ENCODE peak calls at places on chromosomes 4 and X, in ten cellular contexts. T is DND-41, L is foreskin fibroblast, A is mucosa of descending colon, K is cardiac fibroblast, U is A549, S is OCI-LY7, N is IMR-90, W is endodermal cell, Z is PC-3. X is an unnamed sample.

GRCh38 chrX:57137481-57137880 is 284 bp upstream of the SPIN2A start:
- DNase-seq in T (no peak), L (peak), A (no peak), K (peak), U (no peak), S (no peak), N (no peak), W (no peak), Z (no peak), X (no peak)

GRCh38 chr4:148845609-148846008 is 403.4 kb upstream of the NR3C2 start:
- DNase-seq in T (no peak), L (no peak), A (no peak), K (no peak), U (no peak), S (no peak), N (no peak), W (no peak), Z (no peak), X (no peak)

GRCh38 chrX:133677123-133678063 is 262.1 kb upstream of the GPC4 start:
- DNase-seq in T (no peak), L (no peak), A (no peak), K (no peak), U (no peak), S (no peak), N (no peak), W (no peak), Z (no peak), X (no peak)

GRCh38 chr4:107050525-107051135 is 14.5 kb upstream of the DKK2 start:
- DNase-seq in T (no peak), L (no peak), A (no peak), K (peak), U (peak), S (peak), N (peak), W (no peak), Z (peak), X (no peak)

GRCh38 chr4:123398803-123399637 is 2.4 kb downstream of the SPRY1 start:
- DNase-seq in T (peak), L (peak), A (peak), K (peak), U (peak), S (peak), N (peak), W (peak), Z (peak), X (no peak)

GRCh38 chrX:133776072-133776471 is 209.3 kb downstream of the GPC3 start:
- DNase-seq in T (peak), L (no peak), A (peak), K (no peak), U (peak), S (no peak), N (no peak), W (peak), Z (peak), X (no peak)

GRCh38 chr4:7259039-7259438 is 66.7 kb downstream of the SORCS2 start:
- DNase-seq in T (no peak), L (no peak), A (no peak), K (no peak), U (no peak), S (no peak), N (no peak), W (no peak), Z (no peak), X (no peak)

GRCh38 chr4:47154816-47155370 is 123.5 kb downstream of the GABRB1 start:
- DNase-seq in T (no peak), L (no peak), A (no peak), K (no peak), U (no peak), S (no peak), N (peak), W (peak), Z (no peak), X (no peak)

GRCh38 chr4:123361195-123361861 is 35.3 kb upstream of the SPRY1 start:
- DNase-seq in T (no peak), L (peak), A (no peak), K (peak), U (peak), S (no peak), N (peak), W (no peak), Z (peak), X (peak)

GRCh38 chr4:124684301-124684700 is 28.2 kb downstream of the ANKRD50 start:
- DNase-seq in T (no peak), L (no peak), A (no peak), K (no peak), U (no peak), S (no peak), N (peak), W (no peak), Z (peak), X (no peak)

DNA sequence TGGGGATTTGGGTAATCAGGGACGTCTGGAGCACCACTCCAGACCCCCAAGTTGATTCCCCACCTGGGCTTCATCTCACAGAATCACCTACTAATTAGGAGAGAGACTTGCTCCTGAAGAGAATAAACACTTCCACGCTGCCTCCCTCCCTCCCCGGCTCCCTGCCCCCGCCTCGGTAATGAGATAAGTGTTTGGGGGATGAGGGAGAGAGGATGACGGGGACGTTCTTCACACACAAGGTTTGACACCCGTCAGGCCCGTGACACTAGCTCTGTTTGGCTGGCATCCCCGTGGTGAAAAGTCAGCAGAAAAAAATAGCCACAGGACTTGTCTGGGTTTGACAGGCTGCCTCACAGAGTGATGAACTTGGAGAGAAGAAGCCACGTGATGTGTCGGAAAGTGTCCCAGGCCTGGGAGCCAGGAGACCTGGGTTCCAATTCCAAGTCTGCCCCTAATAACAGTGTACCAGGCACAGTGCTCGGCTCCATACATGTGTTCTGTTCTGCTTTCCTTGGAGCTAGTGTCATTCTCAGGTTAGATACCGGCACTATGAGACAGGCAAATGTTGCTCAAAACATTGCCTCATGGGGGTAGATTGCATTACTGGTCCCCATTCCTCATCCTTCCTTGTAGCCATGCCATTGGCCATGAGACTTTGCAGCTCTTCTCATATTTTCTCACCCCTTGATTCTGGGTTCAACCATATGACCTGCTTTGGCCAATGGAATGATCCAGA is 578.0 kb downstream of the BCOR start:
- DNase-seq in T (no peak), L (no peak), A (no peak), K (no peak), U (no peak), S (no peak), N (no peak), W (peak), Z (no peak), X (no peak)
- H3K4me3 ChIP-seq in T (no peak), L (no peak), A (no peak), K (no peak), U (no peak), S (no peak), N (no peak), W (no peak), Z (no peak), X (no peak)

GRCh38 chr4:57231781-57232180 is 121.6 kb upstream of the IGFBP7 start:
- DNase-seq in T (no peak), L (no peak), A (no peak), K (peak), U (no peak), S (no peak), N (no peak), W (no peak), Z (peak), X (no peak)

GRCh38 chr4:57234252-57234775 is 124.1 kb upstream of the IGFBP7 start:
- DNase-seq in T (no peak), L (no peak), A (no peak), K (no peak), U (no peak), S (no peak), N (no peak), W (no peak), Z (no peak), X (no peak)

GRCh38 chr4:57233391-57233790 is 123.2 kb upstream of the IGFBP7 start:
- DNase-seq in T (no peak), L (peak), A (no peak), K (peak), U (peak), S (no peak), N (peak), W (no peak), Z (peak), X (peak)
- H3K4me3 ChIP-seq in T (no peak), L (no peak), A (no peak), K (no peak), U (no peak), S (no peak), N (no peak), W (no peak), Z (peak), X (no peak)

GRCh38 chr4:80286451-80286850 is 20.0 kb downstream of the FGF5 start:
- DNase-seq in T (no peak), L (no peak), A (no peak), K (no peak), U (no peak), S (no peak), N (no peak), W (no peak), Z (no peak), X (no peak)
- H3K4me3 ChIP-seq in T (no peak), L (no peak), A (no peak), K (peak), U (no peak), S (no peak), N (no peak), W (no peak), Z (no peak), X (no peak)

GRCh38 chrX:109536439-109537323 is at the start of gene NXT2:
- DNase-seq in T (peak), L (peak), A (peak), K (peak), U (peak), S (peak), N (peak), W (peak), Z (peak), X (peak)

GRCh38 chrX:109537324-109537665 is 651 bp downstream of the NXT2 start:
- DNase-seq in T (no peak), L (peak), A (no peak), K (peak), U (peak), S (no peak), N (peak), W (no peak), Z (peak), X (peak)

GRCh38 chrX:109534933-109535332 is 1.7 kb upstream of the NXT2 start:
- DNase-seq in T (no peak), L (no peak), A (no peak), K (no peak), U (no peak), S (no peak), N (no peak), W (no peak), Z (no peak), X (no peak)

GRCh38 chrX:109533631-109534030 is 3.0 kb upstream of the NXT2 start:
- DNase-seq in T (no peak), L (peak), A (no peak), K (peak), U (no peak), S (peak), N (peak), W (no peak), Z (peak), X (no peak)

DNA sequence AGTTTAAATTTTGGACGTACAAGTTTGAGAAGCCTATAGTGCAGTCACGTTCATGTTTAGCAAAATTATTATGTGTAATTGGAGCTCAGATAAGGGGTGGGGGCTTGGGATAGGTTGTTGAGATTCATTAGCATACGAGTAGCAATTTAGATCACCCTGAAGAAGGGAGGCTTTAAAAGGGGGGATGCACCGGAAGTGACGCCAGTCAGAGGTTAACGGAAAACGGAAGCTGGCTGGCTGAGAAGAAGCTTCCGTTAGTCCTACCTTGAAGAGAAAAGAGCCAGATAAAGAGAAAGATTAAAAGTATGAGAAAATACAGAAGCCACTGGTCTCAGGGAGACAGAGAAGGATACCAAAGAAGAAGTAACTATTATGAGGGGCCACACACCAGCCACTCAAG is 1.1 kb upstream of the NXT2 start:
- DNase-seq in T (no peak), L (no peak), A (no peak), K (no peak), U (no peak), S (no peak), N (no peak), W (no peak), Z (no peak), X (no peak)
- H3K4me3 ChIP-seq in T (no peak), L (no peak), A (no peak), K (no peak), U (no peak), S (no peak), N (no peak), W (no peak), Z (no peak), X (no peak)

GRCh38 chr4:1940566-1940965 is 68.2 kb downstream of the NELFA start:
- DNase-seq in T (no peak), L (no peak), A (no peak), K (no peak), U (no peak), S (no peak), N (no peak), W (no peak), Z (no peak), X (no peak)
- H3K4me3 ChIP-seq in T (no peak), L (no peak), A (no peak), K (no peak), U (no peak), S (no peak), N (no peak), W (no peak), Z (peak), X (no peak)

DNA sequence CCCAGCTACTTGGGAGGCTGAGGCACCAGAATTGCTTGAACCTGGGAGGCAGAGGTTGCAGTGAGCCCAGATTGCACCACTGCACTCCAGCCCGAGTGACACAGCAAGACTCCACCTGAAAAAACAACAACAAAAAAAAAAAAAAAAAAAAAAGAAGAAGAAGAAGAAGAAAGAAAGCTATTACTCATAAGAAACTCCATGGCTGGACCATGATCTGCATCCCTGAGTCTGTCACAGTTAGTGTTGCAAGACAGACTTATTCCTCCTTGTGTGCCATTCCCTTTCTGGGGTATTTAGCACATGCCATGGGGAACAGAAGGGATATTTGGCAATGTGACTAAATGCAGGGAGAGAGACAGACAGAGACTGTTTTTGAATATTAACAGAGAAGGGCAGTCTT is 16.6 kb upstream of the PDS5A start:
- DNase-seq in T (no peak), L (no peak), A (no peak), K (no peak), U (no peak), S (no peak), N (no peak), W (no peak), Z (no peak), X (no peak)
- H3K4me3 ChIP-seq in T (no peak), L (no peak), A (no peak), K (no peak), U (no peak), S (no peak), N (no peak), W (no peak), Z (no peak), X (no peak)

DNA sequence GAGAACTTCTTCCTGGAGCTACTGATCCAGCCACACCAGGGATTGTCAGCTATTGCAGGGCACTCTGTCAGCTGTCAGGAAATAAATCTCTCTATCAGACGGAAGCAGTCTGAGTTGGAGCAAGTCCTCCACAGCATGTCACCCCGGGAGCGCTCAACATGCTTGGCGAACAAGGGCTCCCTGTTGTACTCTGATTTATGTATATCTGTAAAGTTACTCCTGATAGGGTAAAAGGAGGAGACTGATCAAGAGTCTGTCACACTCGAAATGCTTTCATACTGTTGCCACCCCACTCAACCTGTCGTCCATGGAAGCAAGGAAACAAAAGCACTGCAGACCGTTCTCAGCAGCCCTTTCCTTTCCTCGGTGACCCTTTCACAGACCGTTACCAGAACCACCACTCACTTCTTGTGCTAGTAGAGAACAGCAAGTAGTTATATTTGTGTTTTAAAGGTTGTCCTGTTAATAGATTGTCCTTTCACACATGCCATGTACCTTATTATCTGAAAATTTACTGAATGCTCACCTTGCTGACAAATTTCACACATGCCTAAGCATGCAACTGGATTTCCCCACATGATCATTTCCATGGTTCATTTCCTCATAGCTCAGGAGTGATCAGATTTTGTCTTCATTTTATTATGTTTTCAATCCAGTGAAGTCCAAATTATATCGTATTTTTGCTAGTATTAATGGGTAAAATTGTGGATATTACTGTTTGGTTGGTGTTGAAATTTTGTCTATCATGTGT is 2108.9 kb upstream of the TENM3 start:
- DNase-seq in T (no peak), L (no peak), A (peak), K (no peak), U (no peak), S (no peak), N (no peak), W (peak), Z (no peak), X (no peak)
- H3K4me3 ChIP-seq in T (no peak), L (no peak), A (no peak), K (no peak), U (no peak), S (no peak), N (peak), W (no peak), Z (peak), X (no peak)

GRCh38 chr4:67546971-67547370 is 1.7 kb upstream of the CENPC start:
- DNase-seq in T (no peak), L (no peak), A (no peak), K (no peak), U (no peak), S (no peak), N (no peak), W (no peak), Z (no peak), X (no peak)

GRCh38 chr4:67545996-67546356 is 673 bp upstream of the CENPC start:
- DNase-seq in T (no peak), L (no peak), A (no peak), K (no peak), U (no peak), S (peak), N (no peak), W (no peak), Z (no peak), X (no peak)

GRCh38 chr4:67549123-67549522 is 3.8 kb upstream of the CENPC start:
- DNase-seq in T (no peak), L (no peak), A (no peak), K (peak), U (peak), S (peak), N (no peak), W (no peak), Z (peak), X (no peak)

GRCh38 chr4:67555447-67555846 is 3.1 kb upstream of the STAP1 start:
- DNase-seq in T (no peak), L (no peak), A (no peak), K (no peak), U (no peak), S (no peak), N (no peak), W (no peak), Z (no peak), X (no peak)

DNA sequence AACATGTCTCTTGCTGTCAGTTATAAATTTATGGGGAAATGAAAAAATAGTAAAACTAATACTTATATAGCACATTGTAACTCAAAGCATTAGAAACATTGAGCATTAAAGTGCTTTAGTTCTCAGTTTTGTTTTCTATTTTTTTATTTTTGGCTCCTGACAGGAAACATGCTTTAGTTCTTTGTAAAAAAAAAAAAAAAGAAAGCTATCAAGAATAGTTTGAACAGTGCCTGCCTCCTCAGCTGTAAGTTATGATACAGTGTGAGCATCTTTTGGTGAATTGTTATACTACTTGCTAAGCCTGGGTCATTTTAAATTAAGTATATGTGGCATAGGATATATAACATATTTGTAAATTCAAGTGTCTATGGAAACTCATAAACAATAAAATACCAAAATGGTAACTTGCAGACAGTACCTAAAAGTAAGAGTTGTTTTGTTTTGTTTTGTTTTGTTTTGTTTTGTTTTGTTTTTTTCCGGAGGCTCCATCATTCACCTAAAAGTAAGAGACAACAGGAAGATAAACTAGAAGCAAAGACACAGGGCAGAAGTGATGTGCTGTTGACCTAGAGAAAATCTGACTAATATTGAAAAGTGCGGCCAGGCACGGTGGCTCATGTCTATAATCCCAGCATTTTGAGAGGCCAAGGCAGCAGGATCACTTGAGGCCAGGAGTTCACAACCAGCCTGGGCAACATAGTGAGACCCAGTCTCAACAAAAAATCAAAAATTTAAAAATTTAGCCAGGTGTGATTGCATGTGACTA is 5.4 kb upstream of the CENPC start:
- DNase-seq in T (no peak), L (no peak), A (no peak), K (no peak), U (no peak), S (peak), N (no peak), W (no peak), Z (no peak), X (no peak)
- H3K4me3 ChIP-seq in T (no peak), L (no peak), A (no peak), K (no peak), U (no peak), S (peak), N (no peak), W (no peak), Z (no peak), X (no peak)

DNA sequence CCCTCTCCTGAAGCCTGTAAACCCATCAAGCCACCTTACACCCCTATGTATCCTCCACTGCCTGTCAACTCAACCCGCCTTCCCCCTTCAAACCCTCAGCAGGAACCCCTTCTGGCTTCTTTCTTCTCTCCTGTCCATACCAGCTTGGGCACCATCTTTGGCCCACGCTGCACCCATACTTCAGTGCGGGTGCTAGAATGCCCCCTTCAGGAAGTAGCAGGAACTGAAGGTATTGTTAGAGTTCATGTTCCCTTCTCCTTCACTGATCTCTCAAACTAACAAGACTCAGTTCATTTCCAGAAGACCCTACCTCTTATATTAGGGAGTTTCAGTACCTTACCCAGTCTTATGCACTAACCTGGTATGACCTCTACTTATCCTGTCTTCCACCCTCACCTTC is 1.5 kb upstream of the UGT2B17 start:
- DNase-seq in T (no peak), L (no peak), A (no peak), K (no peak), U (no peak), S (no peak), N (no peak), W (no peak), Z (no peak), X (no peak)
- H3K4me3 ChIP-seq in T (no peak), L (no peak), A (no peak), K (no peak), U (no peak), S (no peak), N (no peak), W (no peak), Z (no peak), X (no peak)

X was measured in skeletal muscle cell.